ENCODE peak calls at places on chromosome 14, in seven cellular contexts. One of them, this sample, is unnamed.
A peak's percentile ranks its signal among the peaks of the same experiment; 100 is the strongest.

GRCh38 chr14:24274101-24274543 is 2.7 kb upstream of the RABGGTA start:
- DNase-seq in A549: no peak
- DNase-seq in transverse colon: no peak
- DNase-seq in pancreas: peak; percentile 63
- DNase-seq in dorsolateral prefrontal cortex: no peak
- DNase-seq in neural progenitor cell: no peak
- DNase-seq in brain microvascular endothelial cell: no peak
- DNase-seq in this sample: no peak

GRCh38 chr14:87615822-87616679 is 376.9 kb downstream of the GALC start:
- DNase-seq in A549: peak; percentile 38
- DNase-seq in transverse colon: peak; percentile 8
- DNase-seq in pancreas: peak; percentile 47
- DNase-seq in dorsolateral prefrontal cortex: peak; percentile 20
- DNase-seq in neural progenitor cell: peak; percentile 80
- DNase-seq in brain microvascular endothelial cell: peak; percentile 1
- DNase-seq in this sample: no peak

GRCh38 chr14:64584185-64584584 is 34.4 kb downstream of the PPP1R36 start:
- DNase-seq in A549: no peak
- DNase-seq in transverse colon: no peak
- DNase-seq in pancreas: no peak
- DNase-seq in dorsolateral prefrontal cortex: no peak
- DNase-seq in neural progenitor cell: no peak
- DNase-seq in brain microvascular endothelial cell: no peak
- DNase-seq in this sample: no peak

GRCh38 chr14:74555476-74556050 is 56.5 kb downstream of the LTBP2 start:
- DNase-seq in A549: no peak
- DNase-seq in transverse colon: no peak
- DNase-seq in pancreas: no peak
- DNase-seq in dorsolateral prefrontal cortex: no peak
- DNase-seq in neural progenitor cell: no peak
- DNase-seq in brain microvascular endothelial cell: no peak
- DNase-seq in this sample: no peak

GRCh38 chr14:54127526-54127925 is 170.9 kb upstream of the BMP4 start:
- DNase-seq in A549: no peak
- DNase-seq in transverse colon: no peak
- DNase-seq in pancreas: no peak
- DNase-seq in dorsolateral prefrontal cortex: no peak
- DNase-seq in neural progenitor cell: no peak
- DNase-seq in brain microvascular endothelial cell: peak; percentile 48
- DNase-seq in this sample: no peak

GRCh38 chr14:60945984-60946383 is 34.9 kb downstream of the TRMT5 start:
- DNase-seq in A549: no peak
- DNase-seq in transverse colon: no peak
- DNase-seq in pancreas: no peak
- DNase-seq in dorsolateral prefrontal cortex: no peak
- DNase-seq in neural progenitor cell: no peak
- DNase-seq in brain microvascular endothelial cell: no peak
- DNase-seq in this sample: no peak

GRCh38 chr14:58769766-58770165 is 132.0 kb downstream of the DACT1 start:
- DNase-seq in A549: no peak
- DNase-seq in transverse colon: no peak
- DNase-seq in pancreas: no peak
- DNase-seq in dorsolateral prefrontal cortex: no peak
- DNase-seq in neural progenitor cell: no peak
- DNase-seq in brain microvascular endothelial cell: no peak
- DNase-seq in this sample: no peak

GRCh38 chr14:92613008-92613658 is 99.6 kb downstream of the RIN3 start:
- DNase-seq in A549: no peak
- DNase-seq in transverse colon: peak; percentile 50
- DNase-seq in pancreas: no peak
- DNase-seq in dorsolateral prefrontal cortex: no peak
- DNase-seq in neural progenitor cell: peak; percentile 78
- DNase-seq in brain microvascular endothelial cell: no peak
- DNase-seq in this sample: no peak

GRCh38 chr14:57617510-57617909 is 123.9 kb upstream of the CCDC198 start:
- DNase-seq in A549: no peak
- DNase-seq in transverse colon: no peak
- DNase-seq in pancreas: no peak
- DNase-seq in dorsolateral prefrontal cortex: no peak
- DNase-seq in neural progenitor cell: no peak
- DNase-seq in brain microvascular endothelial cell: no peak
- DNase-seq in this sample: no peak

GRCh38 chr14:81169711-81170103 is 51.1 kb downstream of the GTF2A1 start:
- DNase-seq in A549: no peak
- DNase-seq in transverse colon: peak; percentile 70
- DNase-seq in pancreas: peak; percentile 37
- DNase-seq in dorsolateral prefrontal cortex: peak; percentile 38
- DNase-seq in neural progenitor cell: peak; percentile 6
- DNase-seq in brain microvascular endothelial cell: no peak
- DNase-seq in this sample: peak; percentile 77

GRCh38 chr14:75125617-75126016 is 1.2 kb downstream of the NEK9 start:
- DNase-seq in A549: no peak
- DNase-seq in transverse colon: no peak
- DNase-seq in pancreas: no peak
- DNase-seq in dorsolateral prefrontal cortex: no peak
- DNase-seq in neural progenitor cell: no peak
- DNase-seq in brain microvascular endothelial cell: peak; percentile 67
- DNase-seq in this sample: no peak

GRCh38 chr14:100017578-100017977 is 47.6 kb upstream of the EVL start:
- DNase-seq in A549: no peak
- DNase-seq in transverse colon: no peak
- DNase-seq in pancreas: no peak
- DNase-seq in dorsolateral prefrontal cortex: no peak
- DNase-seq in neural progenitor cell: no peak
- DNase-seq in brain microvascular endothelial cell: no peak
- DNase-seq in this sample: no peak

GRCh38 chr14:72736791-72737559 is 156.9 kb downstream of the DPF3 start:
- DNase-seq in A549: no peak
- DNase-seq in transverse colon: no peak
- DNase-seq in pancreas: no peak
- DNase-seq in dorsolateral prefrontal cortex: no peak
- DNase-seq in neural progenitor cell: no peak
- DNase-seq in brain microvascular endothelial cell: no peak
- DNase-seq in this sample: peak; percentile 31

GRCh38 chr14:77032854-77033621 is 4.5 kb upstream of the IRF2BPL start:
- DNase-seq in A549: peak; percentile 94
- DNase-seq in transverse colon: peak; percentile 89
- DNase-seq in pancreas: peak; percentile 92
- DNase-seq in dorsolateral prefrontal cortex: peak; percentile 55
- DNase-seq in neural progenitor cell: peak; percentile 92
- DNase-seq in brain microvascular endothelial cell: peak; percentile 91
- DNase-seq in this sample: peak; percentile 99

DNA sequence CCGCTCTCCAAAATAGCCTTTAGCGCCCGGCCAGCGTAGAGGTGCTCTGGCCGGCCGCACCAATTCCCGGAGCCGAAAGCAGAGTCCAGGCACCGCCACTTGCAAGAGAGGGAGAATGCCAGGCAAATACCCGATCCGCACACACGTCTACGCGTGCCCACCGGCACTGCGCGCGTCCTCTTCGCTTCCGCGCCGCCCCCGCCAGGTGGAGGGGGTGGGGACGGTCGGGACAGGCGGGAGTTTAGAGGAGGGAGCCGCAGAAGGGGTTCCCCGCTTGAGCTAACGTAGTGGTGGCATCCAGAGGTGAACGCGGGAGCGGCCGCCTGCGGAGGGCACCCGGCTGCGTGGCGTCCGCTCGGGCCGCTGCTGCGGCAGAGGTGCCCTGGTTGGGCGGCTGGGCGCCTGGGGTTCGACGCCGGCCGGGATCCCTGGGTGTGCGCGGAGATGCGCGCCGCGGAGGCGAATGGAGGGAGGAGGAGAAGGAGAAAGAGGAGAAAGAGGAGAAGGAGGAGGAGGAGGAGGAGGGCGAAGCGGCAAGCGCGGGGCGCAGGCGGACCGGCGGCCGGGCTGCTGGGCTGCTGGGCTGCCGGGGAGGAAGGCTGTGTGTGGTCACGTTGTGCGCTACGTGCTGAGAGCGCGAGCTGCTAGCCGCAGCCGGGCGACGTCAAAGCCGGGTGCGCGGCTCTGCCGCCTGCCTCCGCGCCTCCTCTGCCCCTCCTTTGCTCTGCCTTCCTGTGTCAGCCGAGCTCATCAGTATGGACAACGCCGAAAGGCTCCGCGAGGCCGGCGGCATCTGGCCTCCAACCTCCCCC is at the start of gene MDGA2:
- DNase-seq in A549: peak; percentile 7
- DNase-seq in transverse colon: no peak
- DNase-seq in pancreas: no peak
- DNase-seq in dorsolateral prefrontal cortex: peak; percentile 38
- DNase-seq in neural progenitor cell: peak; percentile 85
- DNase-seq in brain microvascular endothelial cell: peak; percentile 26
- DNase-seq in this sample: no peak
- H3K4me3 ChIP-seq in A549: peak within 1 kb of the TSS; percentile 34
- H3K4me3 ChIP-seq in transverse colon: peak within 1 kb of the TSS; percentile 2
- H3K4me3 ChIP-seq in pancreas: no peak within 1 kb of the TSS
- H3K4me3 ChIP-seq in dorsolateral prefrontal cortex: peak within 1 kb of the TSS; percentile 58
- H3K4me3 ChIP-seq in neural progenitor cell: peak within 1 kb of the TSS; percentile 72
- H3K4me3 ChIP-seq in brain microvascular endothelial cell: peak within 1 kb of the TSS; percentile 59
- H3K4me3 ChIP-seq in this sample: peak within 1 kb of the TSS; percentile 67

DNA sequence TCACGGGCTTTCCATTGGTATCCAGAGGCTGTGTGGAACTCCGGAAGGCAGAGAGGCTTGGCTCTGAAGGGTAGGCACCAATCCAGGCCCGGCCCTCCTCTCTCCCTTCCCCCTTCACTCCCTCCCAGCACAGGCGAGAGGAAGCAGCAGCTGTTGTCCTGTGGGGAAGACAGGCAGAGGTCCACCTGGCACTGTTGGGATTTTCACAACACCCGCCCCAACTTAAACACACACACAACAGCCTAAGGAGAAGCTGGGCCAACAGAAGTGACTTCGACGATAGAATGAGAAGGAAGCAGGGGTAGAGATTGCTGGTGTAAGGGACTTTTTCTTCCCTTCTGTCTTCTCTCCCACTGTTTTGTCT is 3.1 kb upstream of the RNASE7 start:
- DNase-seq in A549: no peak
- DNase-seq in transverse colon: peak; percentile 87
- DNase-seq in pancreas: peak; percentile 92
- DNase-seq in dorsolateral prefrontal cortex: peak; percentile 77
- DNase-seq in neural progenitor cell: no peak
- DNase-seq in brain microvascular endothelial cell: no peak
- DNase-seq in this sample: peak; percentile 86
- TF ChIP-seq CTCF in A549: no peak
- TF ChIP-seq CTCF in transverse colon: no peak
- TF ChIP-seq CTCF in pancreas: no peak
- TF ChIP-seq CTCF in dorsolateral prefrontal cortex: peak; percentile 14
- TF ChIP-seq CTCF in neural progenitor cell: no peak
- TF ChIP-seq CTCF in brain microvascular endothelial cell: no peak
- TF ChIP-seq CTCF in this sample: no peak

GRCh38 chr14:67650694-67651093 is 23.7 kb downstream of the VTI1B start:
- DNase-seq in A549: no peak
- DNase-seq in transverse colon: no peak
- DNase-seq in pancreas: no peak
- DNase-seq in dorsolateral prefrontal cortex: no peak
- DNase-seq in neural progenitor cell: no peak
- DNase-seq in brain microvascular endothelial cell: peak; percentile 13
- DNase-seq in this sample: no peak

GRCh38 chr14:67653651-67654280 is 20.7 kb downstream of the VTI1B start:
- DNase-seq in A549: no peak
- DNase-seq in transverse colon: no peak
- DNase-seq in pancreas: no peak
- DNase-seq in dorsolateral prefrontal cortex: no peak
- DNase-seq in neural progenitor cell: no peak
- DNase-seq in brain microvascular endothelial cell: no peak
- DNase-seq in this sample: no peak

GRCh38 chr14:67646136-67646535 is 26.4 kb downstream of the ARG2 start:
- DNase-seq in A549: no peak
- DNase-seq in transverse colon: no peak
- DNase-seq in pancreas: no peak
- DNase-seq in dorsolateral prefrontal cortex: no peak
- DNase-seq in neural progenitor cell: no peak
- DNase-seq in brain microvascular endothelial cell: no peak
- DNase-seq in this sample: no peak

GRCh38 chr14:67652189-67652588 is 22.2 kb downstream of the VTI1B start:
- DNase-seq in A549: no peak
- DNase-seq in transverse colon: no peak
- DNase-seq in pancreas: no peak
- DNase-seq in dorsolateral prefrontal cortex: no peak
- DNase-seq in neural progenitor cell: no peak
- DNase-seq in brain microvascular endothelial cell: no peak
- DNase-seq in this sample: no peak

GRCh38 chr14:67650161-67650560 is 24.3 kb downstream of the VTI1B start:
- DNase-seq in A549: no peak
- DNase-seq in transverse colon: no peak
- DNase-seq in pancreas: no peak
- DNase-seq in dorsolateral prefrontal cortex: no peak
- DNase-seq in neural progenitor cell: no peak
- DNase-seq in brain microvascular endothelial cell: no peak
- DNase-seq in this sample: no peak
- H3K27ac ChIP-seq in A549: no peak overlapping the region
- H3K27ac ChIP-seq in transverse colon: no peak overlapping the region
- H3K27ac ChIP-seq in pancreas: no peak overlapping the region
- H3K27ac ChIP-seq in dorsolateral prefrontal cortex: peak overlapping the region; percentile 69
- H3K27ac ChIP-seq in neural progenitor cell: no peak overlapping the region
- H3K27ac ChIP-seq in brain microvascular endothelial cell: no peak overlapping the region
- H3K27ac ChIP-seq in this sample: no peak overlapping the region

DNA sequence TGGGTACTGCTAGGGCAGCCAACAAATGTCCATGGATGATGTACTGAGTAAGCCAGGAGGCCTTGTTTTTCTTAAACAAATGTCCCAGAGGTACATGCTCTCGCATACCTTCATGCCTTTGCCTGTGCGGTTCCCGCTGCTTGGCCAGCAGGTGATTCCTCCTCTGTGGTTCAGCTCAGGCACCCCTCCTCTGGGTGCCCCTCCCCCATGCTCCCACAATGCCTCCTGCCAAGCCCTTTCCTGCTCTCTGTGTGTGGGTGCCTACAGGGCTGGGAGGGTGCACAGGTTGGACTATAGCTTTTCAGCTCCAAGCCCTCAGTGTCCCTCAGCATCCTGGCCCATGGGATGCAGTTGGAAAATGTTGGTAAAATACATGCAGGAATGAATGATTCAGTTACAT is 23.5 kb downstream of the ASB2 start:
- DNase-seq in A549: no peak
- DNase-seq in transverse colon: no peak
- DNase-seq in pancreas: no peak
- DNase-seq in dorsolateral prefrontal cortex: no peak
- DNase-seq in neural progenitor cell: no peak
- DNase-seq in brain microvascular endothelial cell: no peak
- DNase-seq in this sample: no peak
- H3K4me3 ChIP-seq in A549: no peak overlapping the region
- H3K4me3 ChIP-seq in transverse colon: no peak overlapping the region
- H3K4me3 ChIP-seq in pancreas: no peak overlapping the region
- H3K4me3 ChIP-seq in dorsolateral prefrontal cortex: no peak overlapping the region
- H3K4me3 ChIP-seq in neural progenitor cell: no peak overlapping the region
- H3K4me3 ChIP-seq in brain microvascular endothelial cell: no peak overlapping the region
- H3K4me3 ChIP-seq in this sample: no peak overlapping the region

GRCh38 chr14:95998656-95999055 is 40.5 kb upstream of the C14orf132 start:
- DNase-seq in A549: no peak
- DNase-seq in transverse colon: no peak
- DNase-seq in pancreas: no peak
- DNase-seq in dorsolateral prefrontal cortex: no peak
- DNase-seq in neural progenitor cell: no peak
- DNase-seq in brain microvascular endothelial cell: peak; percentile 12
- DNase-seq in this sample: no peak
- TF ChIP-seq CTCF in A549: peak; percentile 55
- TF ChIP-seq CTCF in transverse colon: peak; percentile 28
- TF ChIP-seq CTCF in pancreas: no peak
- TF ChIP-seq CTCF in dorsolateral prefrontal cortex: peak; percentile 79
- TF ChIP-seq CTCF in neural progenitor cell: peak; percentile 41
- TF ChIP-seq CTCF in brain microvascular endothelial cell: peak; percentile 26
- TF ChIP-seq CTCF in this sample: no peak

This sample was measured in coronary artery.